ENCODE peak calls at places on chromosomes 1 and 21, in five cellular contexts. W, D, H, K and O are unnamed samples. For H3K4me1, the result is how much of the 10 kb centered on the place peaks cover.

GRCh38 chr1:43011020-43011419 is 52.4 kb upstream of the SLC2A1 start:
- DNase-seq in D (no peak), K (no peak), W (no peak), H (no peak), O (no peak)

GRCh38 chr1:12594966-12595838 is 22.8 kb downstream of the DHRS3 start:
- DNase-seq in D (no peak), K (peak), H (peak), W (peak), O (no peak)

GRCh38 chr1:78113156-78113916 is 67.6 kb downstream of the GIPC2 start:
- DNase-seq in D (no peak), H (no peak), W (no peak), K (no peak), O (no peak)

GRCh38 chr1:95679262-95679661 is 445.3 kb downstream of the RWDD3 start:
- DNase-seq in K (no peak), W (no peak), D (no peak), H (no peak), O (no peak)

GRCh38 chr21:16534408-16535099 is 804.8 kb downstream of the USP25 start:
- DNase-seq in W (peak), D (no peak), H (no peak), K (peak), O (no peak)

GRCh38 chr1:59393211-59394180 is 96.6 kb downstream of the FGGY start:
- DNase-seq in D (no peak), K (peak), W (no peak), H (no peak), O (no peak)

GRCh38 chr1:231327617-231328016 is 10.0 kb downstream of the EXOC8 start:
- DNase-seq in W (no peak), K (no peak), H (no peak), D (no peak), O (no peak)

GRCh38 chr1:84375965-84376910 is 22.0 kb upstream of the DNASE2B start:
- DNase-seq in K (no peak), W (no peak), D (no peak), H (no peak), O (no peak)

GRCh38 chr1:157399984-157400382 is 152.3 kb downstream of the FCRL5 start:
- DNase-seq in D (no peak), K (peak), W (no peak), H (no peak), O (no peak)

GRCh38 chr1:201184734-201185453 is 5.7 kb upstream of the IGFN1 start:
- DNase-seq in H (peak), W (peak), K (peak), D (peak), O (peak)

GRCh38 chr1:226149806-226150205 is 36.7 kb downstream of the ACBD3 start:
- DNase-seq in K (peak), D (no peak), W (peak), H (no peak), O (peak)

GRCh38 chr1:234699795-234700665 is 90.1 kb upstream of the IRF2BP2 start:
- DNase-seq in K (peak), H (no peak), W (peak), D (peak), O (no peak)

GRCh38 chr1:234999513-234999940 is 129.1 kb downstream of the TOMM20 start:
- DNase-seq in D (no peak), K (no peak), H (no peak), W (no peak), O (no peak)

GRCh38 chr1:107538502-107538901 is 397.7 kb downstream of the NTNG1 start:
- DNase-seq in D (no peak), H (no peak), K (no peak), W (no peak), O (no peak)

GRCh38 chr1:77385551-77385950 is 103.7 kb downstream of the AK5 start:
- DNase-seq in D (no peak), W (no peak), H (peak), K (no peak), O (no peak)

GRCh38 chr1:92168657-92169056 is 49.1 kb upstream of the C1orf146 start:
- DNase-seq in K (no peak), W (peak), D (no peak), H (no peak), O (no peak)

DNA sequence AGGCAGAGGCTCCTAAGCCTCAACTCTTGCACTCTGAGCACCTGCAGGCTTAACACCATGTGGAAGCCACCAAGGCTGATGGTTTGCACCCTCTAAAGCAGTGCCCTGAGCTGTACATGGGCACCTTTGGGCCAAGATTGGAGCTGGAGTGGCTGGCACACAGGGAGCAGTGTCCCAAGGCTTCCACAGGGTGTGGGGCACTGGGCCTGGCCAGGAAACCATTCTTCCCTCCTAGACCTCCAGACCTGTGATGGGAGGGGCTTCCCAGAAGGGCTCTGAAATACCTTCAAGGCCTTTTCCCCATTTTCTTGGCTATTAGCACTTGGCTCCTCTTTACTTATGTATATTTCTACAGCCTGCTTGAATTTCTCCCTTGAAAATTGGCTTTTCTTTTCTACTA is 67.9 kb upstream of the PPM1J start:
- DNase-seq in K (no peak), H (no peak), D (no peak), W (no peak), O (no peak)
- H3K4me1 ChIP-seq in K (under half), H (under half), D (under half), W (under half), O (under half)

GRCh38 chr1:236502972-236503639 is 20.7 kb upstream of the LGALS8 start:
- DNase-seq in W (no peak), H (peak), K (peak), D (peak), O (no peak)
- H3K4me3 ChIP-seq in W (no peak), H (peak), K (no peak), D (peak), O (no peak)

DNA sequence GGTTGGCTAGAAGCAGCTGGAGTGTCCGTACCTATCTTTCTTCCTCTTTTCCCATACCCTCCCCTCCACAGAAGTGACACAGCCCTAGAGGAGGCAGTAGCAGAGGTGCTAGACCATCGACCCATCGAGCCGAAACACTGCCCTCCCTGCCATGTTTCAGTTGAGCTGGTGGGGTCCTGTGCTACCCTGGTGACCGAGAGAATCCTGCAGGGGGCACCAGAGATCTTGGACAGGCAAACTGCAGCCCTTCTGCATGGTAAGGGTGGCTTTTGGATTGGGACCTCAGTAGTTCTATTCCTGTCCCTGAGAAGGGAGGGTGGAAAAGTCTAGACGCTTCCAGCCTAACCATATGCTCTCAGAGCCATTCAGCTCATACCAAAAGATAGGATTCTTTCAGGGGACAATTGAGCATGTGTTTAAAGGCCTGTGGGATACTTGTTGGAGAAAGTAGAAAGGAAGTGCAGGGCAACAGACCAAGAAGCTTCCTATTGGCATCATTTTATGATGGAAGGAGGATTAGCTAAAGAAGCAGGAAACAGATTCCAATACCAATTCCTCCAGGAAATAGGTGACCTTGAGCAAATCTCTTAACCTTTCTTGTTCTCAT is 11.7 kb upstream of the BNIPL start:
- DNase-seq in K (peak), H (peak), W (peak), D (peak), O (peak)
- TF ChIP-seq EZH2phosphoT487 in K (no peak), H (no peak), W (no peak), D (no peak), O (no peak)

DNA sequence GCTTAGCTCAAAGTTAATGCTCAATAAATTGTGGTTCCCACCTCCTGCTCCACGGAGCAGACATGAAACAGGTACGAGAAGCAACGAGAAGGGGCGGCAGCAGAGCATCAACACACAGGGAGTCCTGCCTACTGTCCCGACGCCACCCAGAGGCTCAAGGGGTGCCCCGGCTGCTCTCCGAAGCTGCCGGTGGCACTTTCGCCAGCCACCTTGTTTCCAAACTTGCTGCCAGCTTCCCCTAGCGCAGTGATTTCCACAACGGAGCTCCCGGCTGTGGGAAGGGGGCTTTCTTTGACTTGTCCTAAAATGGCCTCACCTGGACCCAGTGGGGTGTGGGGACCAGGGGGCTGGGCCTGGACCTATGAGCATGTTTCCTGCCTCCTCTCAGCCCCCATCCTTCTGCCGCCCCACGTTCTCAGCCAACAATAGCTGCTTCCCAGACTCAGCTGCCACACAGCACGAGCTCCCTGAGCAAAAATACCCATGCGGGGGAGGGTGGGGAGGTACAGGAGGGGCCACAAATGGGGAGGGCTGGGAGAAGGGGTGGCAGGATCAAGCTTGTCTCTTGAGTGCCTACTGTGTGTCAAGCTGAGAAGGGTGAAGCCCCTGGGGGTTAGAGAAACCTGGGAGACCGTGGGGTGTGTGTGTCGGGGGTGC is 35.6 kb upstream of the ECE1 start:
- DNase-seq in K (no peak), H (no peak), D (no peak), W (no peak), O (no peak)
- H3K4me1 ChIP-seq in K (half or more), H (half or more), D (half or more), W (under half), O (under half)

DNA sequence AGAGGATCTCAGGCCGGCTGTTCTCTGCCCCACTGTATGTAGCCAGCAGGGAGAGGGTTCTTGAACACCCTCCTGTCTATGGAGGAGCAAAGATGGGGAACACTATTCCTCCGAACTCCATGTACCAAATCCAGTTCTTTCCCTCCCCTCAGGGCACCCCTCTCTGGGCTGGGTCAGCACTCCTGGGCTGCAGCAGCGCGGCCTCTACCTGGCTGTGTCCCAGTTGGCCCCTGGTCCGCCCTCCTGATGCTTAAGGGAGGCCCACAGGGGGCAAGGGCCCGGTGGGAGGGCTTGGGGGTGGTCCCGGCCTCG is 471 bp upstream of the ADPRS start:
- DNase-seq in H (no peak), K (no peak), D (no peak), W (no peak), O (no peak)
- H3K4me3 ChIP-seq in H (peak), K (peak), D (peak), W (peak), O (peak)